ENCODE peak calls at places on chromosomes 11 and 22, in ten cellular contexts. B, T, H, E, L, O, W, Q, I and P are unnamed samples.

GRCh38 chr11:130815921-130816320 is 100.4 kb downstream of the SNX19 start:
- DNase-seq in B (no peak), T (no peak), H (no peak), E (no peak), L (no peak), O (no peak), W (no peak), Q (no peak), I (no peak), P (no peak)

GRCh38 chr11:43723617-43724016 is 43.1 kb downstream of the HSD17B12 start:
- DNase-seq in B (no peak), T (no peak), H (no peak), E (no peak), L (no peak), O (no peak), W (no peak), Q (no peak), I (no peak), P (no peak)

GRCh38 chr11:67313125-67313890 is 10.0 kb downstream of the SSH3 start:
- DNase-seq in B (no peak), T (no peak), H (no peak), E (no peak), L (no peak), O (no peak), W (no peak), Q (no peak), I (no peak), P (no peak)

GRCh38 chr22:46113110-46113909 is 37.0 kb upstream of the PPARA start:
- DNase-seq in B (no peak), T (no peak), H (no peak), E (no peak), L (no peak), O (no peak), W (no peak), Q (no peak), I (no peak), P (no peak)

GRCh38 chr11:83801799-83802198 is 515.6 kb upstream of the CCDC90B start:
- DNase-seq in B (no peak), T (no peak), H (no peak), E (no peak), L (no peak), O (no peak), W (no peak), Q (no peak), I (peak; percentile 12), P (no peak)

GRCh38 chr11:120179071-120179672 is 31.7 kb upstream of the OAF start:
- DNase-seq in B (no peak), T (no peak), H (no peak), E (no peak), L (no peak), O (no peak), W (no peak), Q (no peak), I (no peak), P (peak; percentile 1)

GRCh38 chr22:48651036-48651890 is 1176.4 kb downstream of the BRD1 start:
- DNase-seq in B (no peak), T (no peak), H (no peak), E (no peak), L (no peak), O (no peak), W (no peak), Q (no peak), I (peak; percentile 55), P (no peak)

GRCh38 chr11:95585071-95585751 is 204.4 kb downstream of the FAM76B start:
- DNase-seq in B (no peak), T (no peak), H (no peak), E (peak; percentile 62), L (no peak), O (no peak), W (no peak), Q (no peak), I (no peak), P (no peak)

GRCh38 chr22:23282089-23282501 is 101.8 kb downstream of the BCR start:
- DNase-seq in B (no peak), T (no peak), H (peak; percentile 45), E (peak; percentile 88), L (peak; percentile 97), O (no peak), W (no peak), Q (peak; percentile 24), I (peak; percentile 81), P (no peak)